ENCODE peak calls at places on chromosomes 3 and 15, in ten cellular contexts. V is body of pancreas, F is transverse colon, O is H1, A is K562, I is A549, M is ovary, G is heart left ventricle, N is HepG2, P is Peyer's patch. Z is an unnamed sample. For H3K4me1, the result is how much of the 10 kb centered on the place peaks cover.

GRCh38 chr3:32334675-32335074 is 57.0 kb upstream of the CMTM7 start:
- DNase-seq in O (no peak), F (no peak), N (no peak), A (peak), M (no peak), I (no peak), V (no peak), P (peak), G (no peak), Z (no peak)

GRCh38 chr3:57570051-57570450 is 14.0 kb downstream of the PDE12 start:
- DNase-seq in P (no peak), N (no peak), I (no peak), O (no peak), F (no peak), M (no peak), V (no peak), A (no peak), G (no peak), Z (no peak)

GRCh38 chr3:65342084-65342683 is 654.4 kb upstream of the ADAMTS9 start:
- DNase-seq in I (peak), G (peak), V (peak), N (peak), A (peak), F (peak), O (peak), P (peak), M (no peak), Z (peak)

GRCh38 chr3:38131621-38132369 is 5.1 kb downstream of the ACAA1 start:
- DNase-seq in N (no peak), O (no peak), G (no peak), P (peak), I (peak), M (peak), F (peak), A (peak), V (no peak), Z (no peak)

GRCh38 chr3:194270627-194271458 is 80.3 kb downstream of the CPN2 start:
- DNase-seq in G (peak), M (peak), P (peak), A (no peak), N (peak), O (no peak), F (peak), I (no peak), V (peak), Z (peak)

GRCh38 chr15:25829075-25829474 is 34.1 kb downstream of the ATP10A start:
- DNase-seq in M (no peak), I (no peak), G (no peak), O (no peak), V (no peak), A (no peak), P (no peak), F (no peak), N (no peak), Z (no peak)

GRCh38 chr3:128922804-128923459 is 43.5 kb downstream of the ACAD9 start:
- DNase-seq in A (no peak), O (no peak), G (no peak), N (no peak), M (no peak), I (no peak), P (peak), V (no peak), F (no peak), Z (no peak)

GRCh38 chr3:138451595-138452162 is 17.3 kb downstream of the ESYT3 start:
- DNase-seq in A (no peak), G (no peak), F (no peak), P (peak), V (no peak), M (no peak), I (no peak), N (no peak), O (no peak), Z (no peak)

GRCh38 chr3:147669076-147669475 is 259.9 kb downstream of the ZIC1 start:
- DNase-seq in O (no peak), N (no peak), M (no peak), A (no peak), G (no peak), P (no peak), V (no peak), I (no peak), F (no peak), Z (no peak)

GRCh38 chr3:27090265-27091041 is 278.7 kb downstream of the NEK10 start:
- DNase-seq in F (no peak), M (no peak), P (no peak), N (no peak), A (no peak), V (no peak), O (no peak), G (no peak), I (no peak), Z (no peak)

GRCh38 chr15:92187975-92188374 is 205.7 kb upstream of the ST8SIA2 start:
- DNase-seq in V (no peak), O (no peak), I (no peak), N (no peak), G (no peak), A (no peak), F (no peak), M (no peak), P (no peak), Z (peak)
- TF ChIP-seq POLR2A in V (no peak), O (no peak), I (no peak), N (no peak), G (no peak), A (no peak), F (no peak), M (no peak), P (no peak), Z (no peak)

GRCh38 chr15:60797444-60798040 is 318.6 kb upstream of the ICE2 start:
- DNase-seq in N (no peak), P (no peak), O (no peak), A (no peak), G (no peak), F (no peak), V (no peak), M (no peak), I (no peak), Z (peak)

GRCh38 chr15:60795889-60796288 is 316.9 kb upstream of the ICE2 start:
- DNase-seq in F (no peak), P (no peak), O (no peak), V (no peak), N (no peak), I (no peak), A (no peak), G (no peak), M (no peak), Z (no peak)

GRCh38 chr15:60793656-60794055 is 314.7 kb upstream of the ICE2 start:
- DNase-seq in V (no peak), F (no peak), A (no peak), I (no peak), O (no peak), N (no peak), P (no peak), G (no peak), M (no peak), Z (peak)

GRCh38 chr15:60798821-60799220 is 319.9 kb upstream of the ICE2 start:
- DNase-seq in P (no peak), G (no peak), M (peak), A (no peak), N (peak), O (no peak), I (no peak), F (no peak), V (peak), Z (peak)

GRCh38 chr15:60795471-60795870 is 316.5 kb upstream of the ICE2 start:
- DNase-seq in I (no peak), N (no peak), O (no peak), M (no peak), V (no peak), G (no peak), P (no peak), F (no peak), A (no peak), Z (no peak)
- H3K4me1 ChIP-seq in I (under half), N (under half), O (under half), M (under half), V (under half), G (under half), P (under half), F (under half), A (under half), Z (under half)

GRCh38 chr3:190697502-190697830 is 165.0 kb downstream of the GMNC start:
- DNase-seq in A (no peak), N (no peak), V (no peak), G (no peak), M (no peak), F (no peak), P (no peak), I (no peak), O (no peak), Z (no peak)
- TF ChIP-seq CTCF in A (no peak), N (no peak), V (no peak), G (no peak), M (no peak), F (no peak), P (no peak), I (no peak), O (no peak), Z (no peak)

DNA sequence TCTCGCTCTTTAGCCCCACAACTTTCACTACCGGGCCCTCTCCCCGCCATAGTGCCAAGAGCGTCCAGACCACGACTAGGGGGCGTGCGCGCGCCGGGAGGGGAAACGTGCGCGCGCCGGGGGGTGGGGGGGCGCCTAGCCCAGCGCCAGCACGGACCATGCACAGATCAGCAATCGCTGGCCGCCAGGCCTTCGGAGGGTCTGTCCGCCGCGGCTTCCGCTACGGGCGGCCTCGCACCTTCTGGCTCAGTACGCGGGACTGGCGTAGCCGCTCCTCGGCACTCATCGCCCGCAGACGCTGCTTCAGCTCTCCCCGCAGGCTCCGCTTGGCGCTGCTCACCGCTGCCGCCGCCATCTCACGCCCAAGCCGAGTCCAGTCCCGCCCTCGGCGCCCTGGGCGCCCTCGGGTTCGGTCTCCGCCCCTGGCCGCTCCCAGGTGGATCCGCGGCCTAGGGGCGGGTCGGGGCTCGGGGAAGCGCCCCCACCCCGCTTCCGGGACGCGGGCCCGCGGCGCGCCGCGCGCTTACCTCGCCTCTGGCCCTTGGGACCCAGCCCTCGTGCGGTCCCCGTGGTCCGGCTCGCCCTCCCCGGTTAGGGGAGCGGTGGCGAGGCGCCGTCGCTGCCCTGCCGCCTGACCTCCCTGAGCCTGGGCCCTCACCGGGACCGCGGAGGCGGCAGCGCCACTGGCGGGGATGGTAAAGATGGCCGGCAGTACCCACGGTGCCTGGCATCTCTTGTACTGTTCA is at the start of gene MTHFS:
- DNase-seq in N (peak), O (peak), A (peak), G (peak), I (peak), M (peak), P (peak), F (peak), V (peak), Z (peak)
- TF ChIP-seq POLR2A in N (peak), O (peak), A (peak), G (no peak), I (peak), M (no peak), P (peak), F (peak), V (peak), Z (peak)

GRCh38 chr15:75590239-75590638 is 11.1 kb upstream of the PTPN9 start:
- DNase-seq in F (no peak), O (no peak), N (no peak), P (no peak), V (no peak), G (no peak), A (peak), I (no peak), M (no peak), Z (no peak)
- H3K4me1 ChIP-seq in F (under half), O (under half), N (under half), P (under half), V (under half), G (under half), A (under half), I (under half), M (under half), Z (under half)

GRCh38 chr3:141114816-141115458 is 63.8 kb downstream of the SPSB4 start:
- DNase-seq in M (peak), A (peak), G (no peak), P (no peak), I (peak), F (no peak), N (peak), V (peak), O (no peak), Z (no peak)
- TF ChIP-seq CTCF in M (peak), A (peak), G (no peak), P (peak), I (no peak), F (peak), N (no peak), V (peak), O (peak), Z (peak)

GRCh38 chr15:96353931-96354730 is 23.6 kb downstream of the NR2F2 start:
- DNase-seq in M (peak), N (no peak), V (no peak), G (peak), F (no peak), O (no peak), P (no peak), A (peak), I (no peak), Z (peak)
- TF ChIP-seq POLR2A in M (peak), N (no peak), V (no peak), G (no peak), F (no peak), O (no peak), P (no peak), A (peak), I (no peak), Z (no peak)

GRCh38 chr3:172258616-172259015 is 189.6 kb downstream of the GHSR start:
- DNase-seq in P (no peak), F (no peak), N (no peak), O (no peak), I (no peak), G (no peak), M (no peak), V (no peak), A (no peak), Z (no peak)

GRCh38 chr3:172260381-172260780 is 187.9 kb downstream of the GHSR start:
- DNase-seq in I (no peak), A (no peak), G (no peak), O (no peak), M (no peak), F (no peak), P (no peak), N (no peak), V (no peak), Z (peak)

GRCh38 chr3:172261053-172261452 is 187.2 kb downstream of the GHSR start:
- DNase-seq in G (no peak), V (no peak), I (no peak), O (no peak), A (no peak), N (no peak), F (no peak), P (no peak), M (no peak), Z (no peak)

GRCh38 chr3:172259191-172259590 is 189.1 kb downstream of the GHSR start:
- DNase-seq in N (no peak), A (no peak), I (no peak), F (no peak), V (no peak), P (no peak), M (no peak), G (peak), O (no peak), Z (no peak)

DNA sequence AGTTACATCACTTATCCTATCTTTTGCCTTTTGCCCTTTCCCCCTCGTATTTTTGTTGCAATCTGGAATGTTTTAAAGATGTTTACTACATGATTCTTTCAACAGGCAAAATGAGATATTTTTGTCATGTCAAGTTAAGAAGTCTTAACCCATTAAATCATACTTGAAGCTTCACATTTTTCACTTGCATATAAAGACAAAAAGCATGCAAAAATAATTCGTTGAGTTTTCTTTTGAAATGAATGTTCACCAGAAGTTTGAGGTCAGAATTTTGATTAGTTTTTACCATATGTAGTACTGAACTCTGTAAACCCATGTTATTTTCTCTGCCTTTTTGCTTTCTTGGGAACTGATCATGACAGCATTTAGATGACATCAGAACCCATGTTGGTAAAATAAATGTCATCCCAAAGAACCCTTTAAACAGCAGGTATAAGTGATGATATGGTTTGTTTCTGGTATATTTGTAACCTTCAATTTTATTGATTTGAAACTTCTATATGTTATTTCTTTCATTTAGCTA is 188.5 kb downstream of the GHSR start:
- DNase-seq in I (no peak), N (no peak), A (no peak), V (no peak), F (no peak), M (no peak), O (no peak), G (no peak), P (no peak), Z (no peak)
- H3K4me1 ChIP-seq in I (half or more), N (under half), A (under half), V (under half), F (under half), M (under half), O (under half), G (half or more), P (under half), Z (half or more)

DNA sequence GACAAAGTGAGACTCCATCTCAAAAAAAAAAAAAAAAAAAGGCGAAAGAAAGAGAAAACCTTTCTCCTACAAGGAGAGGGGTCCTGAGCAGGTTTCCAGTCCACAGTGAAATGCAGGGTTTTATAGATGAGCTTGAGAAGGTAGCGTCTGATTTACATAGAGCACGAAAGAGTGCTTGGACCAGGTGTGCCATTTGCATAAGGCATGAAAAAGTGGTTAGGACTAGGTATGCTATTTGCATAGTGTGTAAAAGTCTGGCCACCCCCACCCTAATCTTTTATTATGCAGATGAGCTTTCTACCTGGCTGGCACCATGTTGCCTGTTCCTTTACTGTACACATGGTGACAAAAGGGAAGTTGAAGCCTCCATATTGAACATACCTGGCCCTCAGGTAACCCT is 13.6 kb upstream of the RNU6-1 start:
- DNase-seq in M (no peak), F (no peak), G (no peak), O (no peak), P (no peak), A (no peak), V (no peak), N (no peak), I (no peak), Z (no peak)
- TF ChIP-seq CTCF in M (no peak), F (no peak), G (no peak), O (no peak), P (no peak), A (no peak), V (no peak), N (no peak), I (no peak), Z (no peak)

Z was measured in adrenal gland.